ENCODE peak calls at places on chromosomes 11 and 22, in ten cellular contexts. M, I, O, K, H, W, F, S, R and Z are unnamed samples.

GRCh38 chr11:2825261-2825885 is 60.2 kb downstream of the CDKN1C start:
- DNase-seq in M (peak), I (peak), O (no peak), K (no peak), H (peak), W (peak), F (peak), S (no peak), R (no peak), Z (no peak)

GRCh38 chr22:50118557-50119168 is 28.9 kb downstream of the MOV10L1 start:
- DNase-seq in M (peak), I (peak), O (no peak), K (no peak), H (no peak), W (no peak), F (peak), S (no peak), R (no peak), Z (no peak)

GRCh38 chr11:83025267-83025704 is 46.4 kb downstream of the RAB30 start:
- DNase-seq in M (no peak), I (no peak), O (no peak), K (peak), H (peak), W (no peak), F (no peak), S (peak), R (no peak), Z (no peak)

GRCh38 chr22:37561209-37562048 is 1.1 kb downstream of the CDC42EP1 start:
- DNase-seq in M (peak), I (peak), O (peak), K (peak), H (peak), W (peak), F (peak), S (peak), R (peak), Z (peak)

GRCh38 chr22:36355894-36356293 is 31.9 kb downstream of the MYH9 start:
- DNase-seq in M (no peak), I (no peak), O (no peak), K (no peak), H (no peak), W (no peak), F (no peak), S (no peak), R (no peak), Z (no peak)

GRCh38 chr11:93198221-93198650 is 445 bp upstream of the SLC36A4 start:
- DNase-seq in M (no peak), I (no peak), O (no peak), K (peak), H (peak), W (no peak), F (peak), S (peak), R (no peak), Z (no peak)

GRCh38 chr11:105181521-105181920 is 42.0 kb upstream of the CARD18 start:
- DNase-seq in M (no peak), I (no peak), O (no peak), K (no peak), H (peak), W (no peak), F (peak), S (peak), R (no peak), Z (no peak)

GRCh38 chr22:25374871-25375270 is 155.4 kb downstream of the CRYBB2 start:
- DNase-seq in M (no peak), I (no peak), O (no peak), K (no peak), H (no peak), W (no peak), F (no peak), S (no peak), R (no peak), Z (no peak)

GRCh38 chr22:19271856-19272535 is 19.5 kb downstream of the CLTCL1 start:
- DNase-seq in M (no peak), I (no peak), O (no peak), K (no peak), H (peak), W (no peak), F (peak), S (no peak), R (no peak), Z (no peak)

GRCh38 chr11:44880953-44881352 is 69.7 kb downstream of the TP53I11 start:
- DNase-seq in M (no peak), I (no peak), O (no peak), K (no peak), H (no peak), W (no peak), F (no peak), S (no peak), R (no peak), Z (no peak)

GRCh38 chr22:46956498-46957215 is 194.2 kb downstream of the TBC1D22A start:
- DNase-seq in M (no peak), I (no peak), O (no peak), K (no peak), H (no peak), W (no peak), F (no peak), S (no peak), R (no peak), Z (no peak)

GRCh38 chr22:43466710-43467109 is 54.9 kb downstream of the MPPED1 start:
- DNase-seq in M (no peak), I (no peak), O (no peak), K (no peak), H (no peak), W (no peak), F (no peak), S (no peak), R (no peak), Z (no peak)

GRCh38 chr11:80970016-80970516 is 1529.2 kb upstream of the TENM4 start:
- DNase-seq in M (no peak), I (no peak), O (no peak), K (no peak), H (no peak), W (no peak), F (no peak), S (no peak), R (no peak), Z (no peak)